ENCODE peak calls at places on chromosomes 3 and 15, in nine cellular contexts. I, D, F, W, C, P, G, H and E are unnamed samples.

GRCh38 chr15:49135342-49135857 is 20.0 kb downstream of the COPS2 start:
- DNase-seq in W (no peak), H (no peak), P (no peak), D (no peak), I (no peak), C (no peak), G (no peak), F (no peak), E (no peak)

GRCh38 chr3:129304553-129305222 is 26.0 kb downstream of the HMCES start:
- DNase-seq in D (no peak), F (no peak), P (no peak), I (no peak), G (no peak), W (no peak), C (peak; percentile 31), H (no peak), E (no peak)

GRCh38 chr15:67290319-67290718 is 35.7 kb downstream of the IQCH start:
- DNase-seq in F (no peak), I (no peak), H (no peak), W (no peak), G (no peak), C (no peak), P (no peak), D (no peak), E (no peak)

GRCh38 chr3:18743761-18744160 is 318.6 kb upstream of the SATB1 start:
- DNase-seq in H (no peak), I (no peak), G (no peak), C (no peak), P (no peak), F (no peak), W (no peak), D (no peak), E (no peak)

GRCh38 chr3:119625451-119626153 is 27.9 kb downstream of the PLA1A start:
- DNase-seq in I (no peak), W (no peak), D (no peak), H (peak; percentile 36), C (no peak), P (peak; percentile 55), F (no peak), G (no peak), E (no peak)

GRCh38 chr3:120144267-120144666 is 50.0 kb upstream of the GSK3B start:
- DNase-seq in P (no peak), H (peak; percentile 19), I (no peak), G (no peak), F (no peak), W (peak; percentile 85), C (peak; percentile 51), D (no peak), E (peak; percentile 48)

GRCh38 chr15:36680751-36681150 is 101.3 kb downstream of the CDIN1 start:
- DNase-seq in C (no peak), D (no peak), G (no peak), P (no peak), W (no peak), F (no peak), I (no peak), H (no peak), E (no peak)

GRCh38 chr15:70278644-70279043 is 180.9 kb upstream of the TLE3 start:
- DNase-seq in F (no peak), G (peak; percentile 30), D (no peak), P (no peak), C (no peak), W (no peak), H (no peak), I (no peak), E (no peak)

GRCh38 chr3:155766206-155766605 is 21.3 kb upstream of the PLCH1 start:
- DNase-seq in D (no peak), P (no peak), W (peak; percentile 53), F (no peak), H (no peak), I (no peak), G (no peak), C (no peak), E (no peak)

GRCh38 chr15:31214158-31214863 is 112.3 kb upstream of the KLF13 start:
- DNase-seq in P (peak; percentile 48), G (no peak), F (no peak), I (no peak), W (no peak), H (no peak), D (no peak), C (no peak), E (no peak)
- TF ChIP-seq CTCF in P (no peak), G (no peak), F (no peak), I (no peak), W (peak; percentile 25), H (no peak), D (no peak), C (no peak), E (no peak)

GRCh38 chr3:49017229-49017615 is 1.2 kb downstream of the DALRD3 start:
- DNase-seq in F (no peak), D (no peak), P (no peak), I (no peak), H (no peak), C (no peak), G (no peak), W (no peak), E (no peak)

GRCh38 chr3:49015765-49016164 is 2.6 kb downstream of the DALRD3 start:
- DNase-seq in D (no peak), W (no peak), G (no peak), C (no peak), I (no peak), F (no peak), H (no peak), P (no peak), E (no peak)

GRCh38 chr3:49017646-49017977 is 768 bp downstream of the DALRD3 start:
- DNase-seq in G (no peak), D (no peak), C (no peak), F (no peak), H (no peak), W (no peak), P (peak; percentile 63), I (no peak), E (no peak)

GRCh38 chr3:49017978-49018706 is at the start of gene DALRD3:
- DNase-seq in I (peak; percentile 41), D (peak; percentile 33), C (peak; percentile 79), G (peak; percentile 85), F (peak; percentile 68), H (peak; percentile 86), W (no peak), P (peak; percentile 78), E (peak; percentile 75)

DNA sequence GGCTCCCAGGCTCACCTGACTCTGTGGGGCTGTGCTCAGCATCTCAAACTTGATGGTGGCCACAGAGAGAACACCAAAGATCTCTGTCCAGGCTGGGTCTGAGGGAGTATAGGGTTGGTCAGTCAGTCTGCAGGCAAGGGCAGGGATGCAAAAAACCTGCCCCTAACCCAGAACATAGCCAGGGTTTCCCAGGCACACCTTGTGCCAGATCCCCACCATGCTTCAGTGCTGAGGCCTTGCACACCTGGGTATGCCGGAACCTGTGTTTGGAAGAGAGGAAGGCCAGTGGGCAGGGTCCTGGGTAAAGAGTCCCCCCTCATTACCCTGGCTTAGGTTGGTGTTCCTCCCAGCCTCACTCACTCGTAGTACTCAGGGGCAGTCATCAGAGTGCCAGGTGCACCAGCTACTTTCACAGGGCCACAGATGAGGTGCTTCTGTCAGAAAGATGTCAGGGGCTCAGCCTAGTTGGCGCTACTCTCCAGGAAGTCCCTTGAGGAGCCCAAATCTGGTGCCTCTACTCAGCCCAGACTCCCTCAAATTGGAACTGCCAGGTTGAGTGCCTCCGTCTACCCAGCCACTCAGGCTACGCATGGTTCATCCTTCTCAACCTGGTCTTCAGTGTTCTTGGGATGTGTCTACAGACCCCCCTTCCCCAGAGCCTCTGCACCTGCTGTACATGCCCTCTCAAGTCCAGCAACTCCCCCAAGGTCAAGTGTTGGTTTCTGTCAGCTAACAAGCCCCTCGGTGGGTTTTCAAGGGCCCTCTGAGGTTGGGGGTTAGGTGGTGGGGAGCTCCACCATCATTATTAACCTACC is 1.8 kb downstream of the DALRD3 start:
- DNase-seq in H (no peak), F (no peak), G (no peak), C (no peak), D (no peak), I (no peak), P (no peak), W (no peak), E (no peak)
- TF ChIP-seq CTCF in H (no peak), F (no peak), G (no peak), C (no peak), D (no peak), I (no peak), P (no peak), W (no peak), E (no peak)

DNA sequence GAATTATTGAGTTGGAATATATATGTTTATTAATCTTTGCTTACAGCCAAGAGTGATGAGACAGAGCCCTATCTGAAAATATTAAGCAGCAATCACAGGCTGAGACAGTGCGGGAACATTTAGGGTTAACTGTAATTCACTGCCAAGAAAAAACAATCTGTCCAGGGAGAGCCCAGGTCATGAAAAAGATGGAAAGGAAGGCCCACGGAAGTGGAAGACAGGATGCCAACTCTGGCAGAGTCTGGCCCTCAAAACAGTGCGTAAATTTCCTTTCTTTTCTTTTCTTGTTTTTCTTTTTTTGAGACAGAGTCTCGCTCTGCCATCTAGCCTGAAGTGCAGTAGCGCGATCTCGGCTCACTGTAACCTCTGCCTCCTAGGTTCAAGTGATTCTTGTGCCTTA is 67.6 kb downstream of the SUMF1 start:
- DNase-seq in H (no peak), I (no peak), P (no peak), D (no peak), C (no peak), W (no peak), G (no peak), F (no peak), E (no peak)
- TF ChIP-seq CTCF in H (no peak), I (no peak), P (no peak), D (no peak), C (no peak), W (no peak), G (no peak), F (no peak), E (no peak)

GRCh38 chr3:195135921-195136320 is 135.0 kb downstream of the XXYLT1 start:
- DNase-seq in F (no peak), W (no peak), I (no peak), P (no peak), G (no peak), D (no peak), C (no peak), H (no peak), E (no peak)

GRCh38 chr3:195129644-195130492 is 141.1 kb downstream of the XXYLT1 start:
- DNase-seq in F (no peak), P (no peak), I (no peak), W (no peak), H (no peak), G (no peak), D (no peak), C (no peak), E (no peak)

GRCh38 chr3:195129072-195129643 is 141.8 kb downstream of the XXYLT1 start:
- DNase-seq in C (no peak), I (no peak), H (no peak), P (no peak), D (no peak), F (no peak), G (no peak), W (no peak), E (no peak)

GRCh38 chr3:195131149-195131548 is 139.8 kb downstream of the XXYLT1 start:
- DNase-seq in P (no peak), C (peak; percentile 47), F (no peak), W (no peak), H (no peak), D (no peak), G (no peak), I (no peak), E (no peak)

DNA sequence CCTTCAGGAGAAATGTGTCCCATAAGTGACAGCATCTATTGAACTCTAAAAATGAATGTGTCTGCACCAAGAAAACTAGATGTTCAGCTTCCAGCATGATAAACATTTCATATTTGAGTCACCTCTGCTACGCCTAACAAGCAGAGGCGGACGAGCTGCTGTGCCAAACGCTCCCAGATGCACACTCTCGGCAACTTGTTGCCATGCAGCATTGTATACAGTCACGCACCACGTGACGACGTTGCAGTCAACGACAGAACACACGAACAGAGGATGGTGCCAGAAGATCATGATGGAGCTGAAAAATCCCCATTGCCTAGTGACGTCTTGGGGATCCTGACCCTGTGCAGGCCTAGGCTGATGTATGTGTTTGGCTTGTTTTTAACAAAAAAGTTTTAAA is 137.5 kb downstream of the XXYLT1 start:
- DNase-seq in I (no peak), D (no peak), C (no peak), W (no peak), P (no peak), F (no peak), G (no peak), H (no peak), E (no peak)
- TF ChIP-seq CTCF in I (no peak), D (no peak), C (no peak), W (no peak), P (no peak), F (no peak), G (no peak), H (no peak), E (no peak)